ENCODE peak calls at places on chromosomes 4 and X, in four cellular contexts. One of them, this sample, is unnamed.

GRCh38 chr4:165355900-165356300 is 22.9 kb upstream of the CPE start:
- DNase-seq in kidney glomerular epithelial cell: peak
- DNase-seq in endothelial cell of umbilical vein: peak
- DNase-seq in iris pigment epithelial cell: peak
- DNase-seq in this sample: no peak

GRCh38 chr4:52641853-52642563 is 17.1 kb downstream of the USP46 start:
- DNase-seq in kidney glomerular epithelial cell: peak
- DNase-seq in endothelial cell of umbilical vein: peak
- DNase-seq in iris pigment epithelial cell: peak
- DNase-seq in this sample: peak

GRCh38 chr4:144353240-144353639 is 212.7 kb upstream of the GYPA start:
- DNase-seq in kidney glomerular epithelial cell: no peak
- DNase-seq in endothelial cell of umbilical vein: no peak
- DNase-seq in iris pigment epithelial cell: no peak
- DNase-seq in this sample: no peak

GRCh38 chrX:18938710-18939109 is 45.2 kb downstream of the PHKA2 start:
- DNase-seq in kidney glomerular epithelial cell: peak
- DNase-seq in endothelial cell of umbilical vein: peak
- DNase-seq in iris pigment epithelial cell: peak
- DNase-seq in this sample: peak

GRCh38 chrX:120224388-120224787 is 26.2 kb upstream of the ZBTB33 start:
- DNase-seq in kidney glomerular epithelial cell: no peak
- DNase-seq in endothelial cell of umbilical vein: no peak
- DNase-seq in iris pigment epithelial cell: no peak
- DNase-seq in this sample: no peak

GRCh38 chr4:153589703-153590595 is 94.1 kb upstream of the TLR2 start:
- DNase-seq in kidney glomerular epithelial cell: no peak
- DNase-seq in endothelial cell of umbilical vein: no peak
- DNase-seq in iris pigment epithelial cell: no peak
- DNase-seq in this sample: no peak

GRCh38 chr4:38177035-38177791 is 217.0 kb downstream of the PTTG2 start:
- DNase-seq in kidney glomerular epithelial cell: no peak
- DNase-seq in endothelial cell of umbilical vein: peak
- DNase-seq in iris pigment epithelial cell: no peak
- DNase-seq in this sample: no peak

GRCh38 chr4:26985836-26986235 is 125.2 kb downstream of the STIM2 start:
- DNase-seq in kidney glomerular epithelial cell: no peak
- DNase-seq in endothelial cell of umbilical vein: no peak
- DNase-seq in iris pigment epithelial cell: peak
- DNase-seq in this sample: no peak

GRCh38 chr4:6142511-6142910 is 57.8 kb downstream of the JAKMIP1 start:
- DNase-seq in kidney glomerular epithelial cell: no peak
- DNase-seq in endothelial cell of umbilical vein: no peak
- DNase-seq in iris pigment epithelial cell: no peak
- DNase-seq in this sample: no peak

GRCh38 chrX:12162420-12162819 is 24.1 kb downstream of the FRMPD4 start:
- DNase-seq in kidney glomerular epithelial cell: no peak
- DNase-seq in endothelial cell of umbilical vein: no peak
- DNase-seq in iris pigment epithelial cell: no peak
- DNase-seq in this sample: no peak

GRCh38 chr4:184849184-184849583 is 23.4 kb upstream of the ACSL1 start:
- DNase-seq in kidney glomerular epithelial cell: no peak
- DNase-seq in endothelial cell of umbilical vein: no peak
- DNase-seq in iris pigment epithelial cell: no peak
- DNase-seq in this sample: no peak

GRCh38 chrX:119238557-119238956 is 2.5 kb downstream of the PGRMC1 start:
- DNase-seq in kidney glomerular epithelial cell: no peak
- DNase-seq in endothelial cell of umbilical vein: no peak
- DNase-seq in iris pigment epithelial cell: no peak
- DNase-seq in this sample: no peak

GRCh38 chr4:2364654-2365053 is 53.8 kb downstream of the ZFYVE28 start:
- DNase-seq in kidney glomerular epithelial cell: no peak
- DNase-seq in endothelial cell of umbilical vein: no peak
- DNase-seq in iris pigment epithelial cell: peak
- DNase-seq in this sample: no peak

GRCh38 chr4:14848210-14848609 is 154.1 kb upstream of the CPEB2 start:
- DNase-seq in kidney glomerular epithelial cell: no peak
- DNase-seq in endothelial cell of umbilical vein: no peak
- DNase-seq in iris pigment epithelial cell: no peak
- DNase-seq in this sample: no peak

GRCh38 chrX:132433001-132433400 is 55.8 kb downstream of the MBNL3 start:
- DNase-seq in kidney glomerular epithelial cell: no peak
- DNase-seq in endothelial cell of umbilical vein: no peak
- DNase-seq in iris pigment epithelial cell: no peak
- DNase-seq in this sample: no peak

GRCh38 chr4:122747883-122748282 is 15.4 kb downstream of the BBS12 start:
- DNase-seq in kidney glomerular epithelial cell: no peak
- DNase-seq in endothelial cell of umbilical vein: no peak
- DNase-seq in iris pigment epithelial cell: peak
- DNase-seq in this sample: no peak

GRCh38 chrX:73850124-73851013 is 287.4 kb downstream of the CHIC1 start:
- DNase-seq in kidney glomerular epithelial cell: no peak
- DNase-seq in endothelial cell of umbilical vein: peak
- DNase-seq in iris pigment epithelial cell: peak
- DNase-seq in this sample: no peak

GRCh38 chr4:55323375-55323774 is 22.7 kb upstream of the SRD5A3 start:
- DNase-seq in kidney glomerular epithelial cell: no peak
- DNase-seq in endothelial cell of umbilical vein: peak
- DNase-seq in iris pigment epithelial cell: no peak
- DNase-seq in this sample: no peak

This sample was measured in kidney epithelial cell.